ENCODE peak calls at places on chromosomes 16 and 17, in nine cellular contexts. D is Caco-2; C is AG04450; E is fibroblast of mammary gland; A is left ventricle myocardium inferior; I is CD8-positive, alpha-beta T cell; G is thoracic aorta; N is epithelial cell of proximal tubule; K is AG10803. L is an unnamed sample.

GRCh38 chr16:86252596-86252995 is 257.7 kb upstream of the FOXF1 start:
- DNase-seq in D (no peak), C (no peak), E (peak; percentile 43), A (no peak), I (no peak), G (no peak), N (no peak), K (peak; percentile 25), L (peak; percentile 68)

GRCh38 chr17:19724501-19725420 is 8.4 kb upstream of the SLC47A2 start:
- DNase-seq in D (no peak), C (no peak), E (peak; percentile 8), A (peak; percentile 62), I (no peak), G (no peak), N (no peak), K (peak; percentile 34), L (no peak)

GRCh38 chr16:68233085-68233834 is 2.7 kb downstream of the ESRP2 start:
- DNase-seq in D (no peak), C (no peak), E (no peak), A (no peak), I (no peak), G (no peak), N (no peak), K (no peak), L (no peak)

GRCh38 chr16:67917852-67918236 is 13.8 kb downstream of the CTRL start:
- DNase-seq in D (no peak), C (no peak), E (peak; percentile 95), A (no peak), I (no peak), G (no peak), N (no peak), K (peak; percentile 73), L (no peak)

GRCh38 chr17:38871247-38871991 is 1.6 kb downstream of the LASP1 start:
- DNase-seq in D (peak; percentile 91), C (no peak), E (peak; percentile 87), A (peak; percentile 50), I (peak; percentile 80), G (peak; percentile 37), N (peak; percentile 49), K (peak; percentile 53), L (peak; percentile 58)

GRCh38 chr16:27177031-27177774 is 26.1 kb upstream of the KDM8 start:
- DNase-seq in D (no peak), C (peak; percentile 62), E (peak; percentile 89), A (no peak), I (no peak), G (no peak), N (peak; percentile 7), K (peak; percentile 80), L (no peak)

GRCh38 chr17:9138161-9138717 is 116.9 kb downstream of the NTN1 start:
- DNase-seq in D (no peak), C (no peak), E (no peak), A (peak; percentile 70), I (no peak), G (no peak), N (no peak), K (peak; percentile 50), L (no peak)

GRCh38 chr17:52710363-52710901 is 551.9 kb upstream of the CA10 start:
- DNase-seq in D (peak; percentile 49), C (no peak), E (no peak), A (no peak), I (no peak), G (no peak), N (no peak), K (no peak), L (no peak)

GRCh38 chr17:54085934-54086333 is 263.2 kb downstream of the KIF2B start:
- DNase-seq in D (peak; percentile 46), C (no peak), E (no peak), A (no peak), I (no peak), G (no peak), N (no peak), K (no peak), L (no peak)

GRCh38 chr17:38748329-38749221 is at the start of gene PCGF2:
- DNase-seq in D (peak; percentile 96), C (peak; percentile 69), E (peak; percentile 84), A (peak; percentile 94), I (peak; percentile 37), G (peak; percentile 94), N (peak; percentile 25), K (peak; percentile 85), L (peak; percentile 91)

GRCh38 chr16:54928421-54929089 is 2.1 kb upstream of the IRX5 start:
- DNase-seq in D (peak; percentile 76), C (no peak), E (peak; percentile 41), A (peak; percentile 76), I (peak; percentile 52), G (no peak), N (no peak), K (peak; percentile 66), L (peak; percentile 39)

GRCh38 chr17:41531993-41532392 is 3.9 kb upstream of the KRT19 start:
- DNase-seq in D (no peak), C (no peak), E (no peak), A (no peak), I (no peak), G (no peak), N (no peak), K (no peak), L (no peak)

GRCh38 chr17:41530062-41531048 is 2.2 kb upstream of the KRT19 start:
- DNase-seq in D (peak; percentile 97), C (peak; percentile 61), E (peak; percentile 85), A (no peak), I (no peak), G (peak; percentile 28), N (peak; percentile 77), K (peak; percentile 67), L (no peak)

GRCh38 chr17:41529491-41529915 is 1.4 kb upstream of the KRT19 start:
- DNase-seq in D (no peak), C (no peak), E (no peak), A (no peak), I (no peak), G (no peak), N (no peak), K (no peak), L (no peak)

GRCh38 chr17:41527076-41528023 is 758 bp downstream of the KRT19 start:
- DNase-seq in D (peak; percentile 77), C (no peak), E (no peak), A (no peak), I (no peak), G (no peak), N (no peak), K (no peak), L (no peak)

GRCh38 chr17:41528959-41529353 is 848 bp upstream of the KRT19 start:
- DNase-seq in D (no peak), C (no peak), E (no peak), A (no peak), I (no peak), G (no peak), N (no peak), K (no peak), L (no peak)
- H3K4me3 ChIP-seq in D (no peak overlapping the region), C (no peak overlapping the region), E (no peak overlapping the region), A (no peak overlapping the region), I (no peak overlapping the region), G (no peak overlapping the region), N (no peak overlapping the region), K (no peak overlapping the region), L (no peak overlapping the region)

GRCh38 chr16:17027488-17028129 is 443.2 kb downstream of the XYLT1 start:
- DNase-seq in D (no peak), C (no peak), E (no peak), A (no peak), I (no peak), G (no peak), N (no peak), K (no peak), L (no peak)

GRCh38 chr16:17029602-17030350 is 441.0 kb downstream of the XYLT1 start:
- DNase-seq in D (no peak), C (no peak), E (no peak), A (no peak), I (no peak), G (no peak), N (no peak), K (no peak), L (no peak)

GRCh38 chr16:17023606-17024005 is 447.2 kb downstream of the XYLT1 start:
- DNase-seq in D (no peak), C (no peak), E (no peak), A (no peak), I (no peak), G (no peak), N (no peak), K (no peak), L (no peak)

GRCh38 chr16:17024514-17024913 is 446.2 kb downstream of the XYLT1 start:
- DNase-seq in D (no peak), C (no peak), E (no peak), A (no peak), I (no peak), G (no peak), N (no peak), K (no peak), L (no peak)

GRCh38 chr16:17026600-17027242 is 444.0 kb downstream of the XYLT1 start:
- DNase-seq in D (no peak), C (no peak), E (no peak), A (no peak), I (peak; percentile 66), G (no peak), N (no peak), K (no peak), L (no peak)
- H3K4me3 ChIP-seq in D (no peak overlapping the region), C (no peak overlapping the region), E (no peak overlapping the region), A (no peak overlapping the region), I (no peak overlapping the region), G (no peak overlapping the region), N (no peak overlapping the region), K (no peak overlapping the region), L (no peak overlapping the region)

GRCh38 chr16:17947637-17948036 is 388.9 kb downstream of the NPIPA8 start:
- DNase-seq in D (no peak), C (no peak), E (no peak), A (no peak), I (no peak), G (no peak), N (no peak), K (no peak), L (no peak)

GRCh38 chr16:17945080-17945601 is 391.4 kb downstream of the NPIPA8 start:
- DNase-seq in D (no peak), C (no peak), E (peak; percentile 29), A (no peak), I (no peak), G (no peak), N (no peak), K (peak; percentile 6), L (no peak)

GRCh38 chr16:17942067-17942466 is 394.5 kb downstream of the NPIPA8 start:
- DNase-seq in D (no peak), C (no peak), E (no peak), A (no peak), I (no peak), G (no peak), N (no peak), K (no peak), L (no peak)

GRCh38 chr16:17947165-17947564 is 389.4 kb downstream of the NPIPA8 start:
- DNase-seq in D (no peak), C (no peak), E (no peak), A (no peak), I (no peak), G (no peak), N (no peak), K (no peak), L (no peak)

GRCh38 chr16:17944345-17944744 is 392.2 kb downstream of the NPIPA8 start:
- DNase-seq in D (no peak), C (no peak), E (no peak), A (no peak), I (no peak), G (no peak), N (no peak), K (peak; percentile 2), L (no peak)
- H3K4me3 ChIP-seq in D (no peak overlapping the region), C (no peak overlapping the region), E (no peak overlapping the region), A (no peak overlapping the region), I (no peak overlapping the region), G (no peak overlapping the region), N (no peak overlapping the region), K (no peak overlapping the region), L (no peak overlapping the region)

GRCh38 chr17:7407483-7408231 is at the start of gene NLGN2:
- DNase-seq in D (no peak), C (no peak), E (no peak), A (no peak), I (no peak), G (no peak), N (no peak), K (no peak), L (no peak)
- H3K4me3 ChIP-seq in D (no peak within 1 kb of the TSS), C (peak within 1 kb of the TSS; percentile 86), E (no peak within 1 kb of the TSS), A (no peak within 1 kb of the TSS), I (no peak within 1 kb of the TSS), G (no peak within 1 kb of the TSS), N (no peak within 1 kb of the TSS), K (peak within 1 kb of the TSS; percentile 12), L (no peak within 1 kb of the TSS)